ENCODE peak calls at places on chromosome 1, in nine cellular contexts. R, P, X, C, Y, I, O, F and H are unnamed samples.
A peak's percentile ranks its signal among the peaks of the same experiment; 100 is the strongest.

GRCh38 chr1:212686069-212686468 is 13.6 kb downstream of the BATF3 start:
- DNase-seq in Y (no peak), I (no peak), X (no peak), O (no peak), P (no peak), C (no peak), F (no peak), R (no peak), H (no peak)

GRCh38 chr1:177174921-177175634 is 4.3 kb downstream of the BRINP2 start:
- DNase-seq in P (no peak), I (no peak), R (no peak), X (no peak), Y (no peak), C (peak; percentile 58), O (no peak), F (no peak), H (no peak)

GRCh38 chr1:109559995-109560394 is 11.6 kb downstream of the GNAI3 start:
- DNase-seq in P (no peak), C (no peak), F (no peak), X (no peak), R (no peak), Y (no peak), O (no peak), I (no peak), H (no peak)

GRCh38 chr1:243924188-243924587 is 74.1 kb upstream of the AKT3 start:
- DNase-seq in P (no peak), R (no peak), Y (no peak), F (no peak), O (peak; percentile 36), C (no peak), X (no peak), I (no peak), H (no peak)

GRCh38 chr1:165353731-165354671 is 2.5 kb downstream of the LMX1A start:
- DNase-seq in Y (no peak), P (peak; percentile 79), X (no peak), C (no peak), O (no peak), F (no peak), I (no peak), R (no peak), H (peak; percentile 38)

GRCh38 chr1:68028566-68028965 is 21.9 kb downstream of the DIRAS3 start:
- DNase-seq in Y (no peak), C (no peak), F (no peak), O (no peak), I (no peak), P (peak; percentile 39), R (no peak), X (no peak), H (no peak)

GRCh38 chr1:101148987-101149386 is 87.8 kb upstream of the S1PR1 start:
- DNase-seq in X (no peak), F (no peak), C (no peak), O (no peak), Y (no peak), P (no peak), R (no peak), I (no peak), H (no peak)

GRCh38 chr1:236016782-236017400 is 48.0 kb downstream of the NID1 start:
- DNase-seq in X (no peak), Y (no peak), R (no peak), F (no peak), O (peak; percentile 14), I (no peak), P (no peak), C (no peak), H (no peak)

GRCh38 chr1:63829349-63830327 is 55.8 kb downstream of the ROR1 start:
- DNase-seq in O (no peak), Y (no peak), X (no peak), F (no peak), P (no peak), R (no peak), C (no peak), I (no peak), H (no peak)

GRCh38 chr1:63825111-63825510 is 51.3 kb downstream of the ROR1 start:
- DNase-seq in F (no peak), P (no peak), I (no peak), O (no peak), C (no peak), Y (no peak), R (no peak), X (no peak), H (no peak)

GRCh38 chr1:63828322-63829044 is 54.7 kb downstream of the ROR1 start:
- DNase-seq in O (no peak), F (no peak), I (no peak), C (no peak), Y (no peak), X (no peak), R (no peak), P (no peak), H (no peak)

GRCh38 chr1:63824386-63824898 is 50.6 kb downstream of the ROR1 start:
- DNase-seq in I (no peak), P (no peak), O (no peak), X (no peak), F (no peak), Y (no peak), C (no peak), R (no peak), H (no peak)

DNA sequence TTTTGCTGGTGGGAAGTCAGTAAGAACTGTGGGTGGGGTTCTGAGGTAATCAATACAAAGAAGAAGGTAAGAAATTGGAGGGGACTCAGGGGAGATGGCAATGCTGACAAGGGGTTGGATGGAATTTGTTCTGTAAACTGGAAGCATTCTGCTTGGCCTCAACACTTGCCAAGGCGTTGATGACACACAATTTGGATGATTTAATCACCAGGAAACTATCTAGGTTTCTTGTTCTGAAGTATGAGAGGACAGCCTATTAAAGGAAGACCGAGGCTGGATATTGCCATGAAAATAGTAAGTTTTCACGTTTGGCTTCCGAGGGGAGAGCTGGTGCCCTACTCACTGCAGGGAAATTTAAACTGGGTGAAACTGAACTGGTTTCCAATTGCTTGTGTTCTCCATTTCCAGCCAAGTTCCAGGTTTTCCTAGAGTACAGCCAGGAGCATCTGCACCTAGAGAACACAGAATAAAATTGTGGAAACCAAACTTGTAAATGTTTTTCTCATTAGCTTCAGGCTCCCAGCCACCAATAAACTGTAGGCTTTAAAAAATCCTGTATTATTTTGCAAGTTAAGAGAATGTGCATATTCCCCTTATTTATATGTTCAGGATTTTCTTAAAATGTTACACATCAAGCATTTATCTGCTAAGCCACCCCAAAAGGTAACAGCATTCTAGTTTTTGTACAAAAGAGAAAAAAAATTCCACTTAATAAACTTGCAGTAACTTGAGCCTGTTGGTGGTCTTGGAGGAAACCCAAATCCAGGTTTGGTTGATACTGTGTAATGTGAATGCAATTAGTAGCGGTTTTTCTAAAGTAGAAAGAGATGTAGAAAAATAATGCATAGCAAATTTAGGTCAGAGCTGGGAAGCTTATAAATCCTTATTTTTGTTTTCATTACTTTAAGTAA is 53.8 kb downstream of the ROR1 start:
- DNase-seq in F (no peak), O (no peak), Y (no peak), X (no peak), P (no peak), I (no peak), C (no peak), R (no peak), H (no peak)
- H3K27ac ChIP-seq in F (no peak overlapping the region), O (peak overlapping the region; percentile 18), Y (no peak overlapping the region), X (no peak overlapping the region), P (no peak overlapping the region), I (no peak overlapping the region), C (no peak overlapping the region), R (no peak overlapping the region), H (no peak overlapping the region)

GRCh38 chr1:19426294-19427086 is 58.8 kb downstream of the CAPZB start:
- DNase-seq in I (peak; percentile 48), R (no peak), C (no peak), Y (no peak), X (no peak), O (no peak), F (no peak), P (no peak), H (no peak)

GRCh38 chr1:19432943-19433609 is 52.3 kb downstream of the CAPZB start:
- DNase-seq in F (no peak), C (no peak), X (no peak), P (no peak), O (no peak), Y (no peak), I (no peak), R (no peak), H (no peak)

GRCh38 chr1:19427087-19427781 is 58.1 kb downstream of the CAPZB start:
- DNase-seq in I (no peak), C (no peak), Y (no peak), P (no peak), X (peak; percentile 52), R (no peak), O (no peak), F (peak; percentile 87), H (no peak)

GRCh38 chr1:19430121-19431068 is 54.9 kb downstream of the CAPZB start:
- DNase-seq in Y (peak; percentile 64), F (no peak), I (no peak), O (peak; percentile 34), X (no peak), C (no peak), P (no peak), R (no peak), H (peak; percentile 73)

GRCh38 chr1:19429611-19430010 is 55.7 kb downstream of the CAPZB start:
- DNase-seq in I (no peak), R (no peak), C (no peak), Y (no peak), F (no peak), O (no peak), P (no peak), X (no peak), H (no peak)
- H3K27ac ChIP-seq in I (peak overlapping the region; percentile 88), R (peak overlapping the region; percentile 60), C (no peak overlapping the region), Y (peak overlapping the region; percentile 87), F (no peak overlapping the region), O (peak overlapping the region; percentile 65), P (peak overlapping the region; percentile 92), X (peak overlapping the region; percentile 81), H (peak overlapping the region; percentile 71)

GRCh38 chr1:46171351-46171750 is 3.5 kb upstream of the TSPAN1 start:
- DNase-seq in F (no peak), O (no peak), Y (peak; percentile 68), P (no peak), I (no peak), R (peak; percentile 60), C (no peak), X (no peak), H (peak; percentile 73)
- H3K27ac ChIP-seq in F (no peak overlapping the region), O (no peak overlapping the region), Y (peak overlapping the region; percentile 82), P (peak overlapping the region; percentile 52), I (peak overlapping the region; percentile 54), R (peak overlapping the region; percentile 77), C (no peak overlapping the region), X (no peak overlapping the region), H (peak overlapping the region; percentile 84)

DNA sequence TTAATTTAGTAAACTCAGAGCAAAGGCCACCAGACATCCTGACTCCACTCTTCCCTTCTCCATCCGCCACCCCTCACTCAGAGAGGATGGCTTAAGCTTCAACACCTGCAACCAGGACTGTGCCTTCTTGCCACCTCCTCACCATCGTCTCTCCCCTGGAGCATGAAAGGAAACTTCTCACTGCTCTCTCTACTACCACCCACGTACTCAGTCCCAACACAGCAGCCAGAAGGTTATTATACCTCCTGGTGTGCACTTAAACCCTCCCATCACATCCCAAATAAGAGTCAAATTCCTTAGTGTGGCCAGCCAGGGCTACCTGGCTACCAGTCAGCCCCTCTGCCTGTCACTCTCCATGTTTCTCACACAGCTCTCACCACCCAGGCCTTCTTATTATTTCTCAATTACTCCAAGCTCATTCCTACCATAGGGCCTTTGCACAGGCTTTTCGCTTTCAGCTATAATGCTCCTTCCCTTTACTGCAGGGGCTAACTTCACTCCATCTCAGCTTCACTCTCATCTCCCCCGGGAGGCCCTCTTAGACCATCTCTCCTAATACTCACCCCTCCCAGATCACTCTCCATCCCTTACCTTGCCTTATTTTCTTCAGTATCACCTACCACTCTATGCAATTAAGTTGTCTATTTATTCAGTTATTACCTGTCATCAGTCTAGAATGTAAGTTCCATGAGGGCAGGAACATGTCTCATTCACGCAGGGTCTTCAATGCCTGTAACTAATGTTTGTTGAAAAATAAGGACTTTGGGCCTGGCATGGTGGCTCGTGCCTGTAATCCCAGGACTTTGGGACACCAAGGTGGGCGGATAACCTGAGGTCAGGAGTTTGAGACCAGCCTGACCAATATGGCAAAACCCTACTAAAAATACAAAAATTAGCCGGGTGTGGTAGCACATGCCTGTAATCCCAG is 137.5 kb downstream of the TOMM20 start:
- DNase-seq in X (no peak), P (no peak), F (no peak), R (no peak), O (no peak), Y (no peak), C (no peak), I (no peak), H (no peak)
- H3K27ac ChIP-seq in X (no peak overlapping the region), P (peak overlapping the region; percentile 97), F (no peak overlapping the region), R (no peak overlapping the region), O (peak overlapping the region; percentile 60), Y (peak overlapping the region; percentile 91), C (no peak overlapping the region), I (peak overlapping the region; percentile 89), H (no peak overlapping the region)